ENCODE peak calls at places on chromosomes 5 and 9, in four cellular contexts. One of them, this sample, is unnamed.

GRCh38 chr9:120856700-120857099 is 14.0 kb upstream of the PSMD5 start:
- DNase-seq in suprapubic skin: no peak
- DNase-seq in glomerular endothelial cell: no peak
- DNase-seq in NT2/D1: no peak
- DNase-seq in this sample: no peak

GRCh38 chr5:101678494-101679193 is 617.4 kb downstream of the SLCO4C1 start:
- DNase-seq in glomerular endothelial cell: peak; percentile 37
- DNase-seq in suprapubic skin: no peak
- DNase-seq in NT2/D1: peak; percentile 43
- DNase-seq in this sample: peak; percentile 32

GRCh38 chr5:94969174-94969573 is 315.7 kb downstream of the MCTP1 start:
- DNase-seq in NT2/D1: no peak
- DNase-seq in suprapubic skin: no peak
- DNase-seq in glomerular endothelial cell: no peak
- DNase-seq in this sample: no peak

GRCh38 chr5:83368317-83368716 is 103.2 kb upstream of the VCAN start:
- DNase-seq in glomerular endothelial cell: no peak
- DNase-seq in NT2/D1: no peak
- DNase-seq in suprapubic skin: no peak
- DNase-seq in this sample: peak; percentile 95

GRCh38 chr9:133838859-133839507 is 100.8 kb upstream of the SARDH start:
- DNase-seq in NT2/D1: no peak
- DNase-seq in glomerular endothelial cell: no peak
- DNase-seq in suprapubic skin: no peak
- DNase-seq in this sample: no peak

GRCh38 chr9:37309136-37309535 is 113.4 kb upstream of the GRHPR start:
- DNase-seq in glomerular endothelial cell: no peak
- DNase-seq in NT2/D1: peak; percentile 16
- DNase-seq in suprapubic skin: no peak
- DNase-seq in this sample: peak; percentile 5

GRCh38 chr5:176955895-176956294 is 50.7 kb downstream of the UIMC1 start:
- DNase-seq in suprapubic skin: no peak
- DNase-seq in glomerular endothelial cell: no peak
- DNase-seq in NT2/D1: no peak
- DNase-seq in this sample: peak; percentile 57

GRCh38 chr9:123157216-123157615 is 111.2 kb downstream of the STRBP start:
- DNase-seq in glomerular endothelial cell: no peak
- DNase-seq in NT2/D1: no peak
- DNase-seq in suprapubic skin: no peak
- DNase-seq in this sample: no peak

GRCh38 chr9:93594041-93594756 is 17.8 kb downstream of the PHF2 start:
- DNase-seq in NT2/D1: no peak
- DNase-seq in suprapubic skin: peak; percentile 74
- DNase-seq in glomerular endothelial cell: no peak
- DNase-seq in this sample: no peak

GRCh38 chr5:107853696-107854095 is 183.0 kb upstream of the EFNA5 start:
- DNase-seq in glomerular endothelial cell: no peak
- DNase-seq in NT2/D1: no peak
- DNase-seq in suprapubic skin: no peak
- DNase-seq in this sample: no peak

GRCh38 chr5:16937023-16937379 is 913 bp upstream of the MYO10 start:
- DNase-seq in suprapubic skin: no peak
- DNase-seq in NT2/D1: no peak
- DNase-seq in glomerular endothelial cell: no peak
- DNase-seq in this sample: peak; percentile 87

GRCh38 chr9:76559283-76559682 is 100.3 kb downstream of the GCNT1 start:
- DNase-seq in NT2/D1: no peak
- DNase-seq in glomerular endothelial cell: no peak
- DNase-seq in suprapubic skin: no peak
- DNase-seq in this sample: no peak

GRCh38 chr5:144191998-144192397 is 21.3 kb downstream of the KCTD16 start:
- DNase-seq in suprapubic skin: no peak
- DNase-seq in NT2/D1: no peak
- DNase-seq in glomerular endothelial cell: peak; percentile 84
- DNase-seq in this sample: peak; percentile 75

GRCh38 chr9:129887210-129888084 is 52.2 kb downstream of the USP20 start:
- DNase-seq in suprapubic skin: no peak
- DNase-seq in NT2/D1: no peak
- DNase-seq in glomerular endothelial cell: no peak
- DNase-seq in this sample: no peak

GRCh38 chr9:116027096-116027495 is 126.5 kb upstream of the PAPPA start:
- DNase-seq in glomerular endothelial cell: no peak
- DNase-seq in suprapubic skin: no peak
- DNase-seq in NT2/D1: no peak
- DNase-seq in this sample: peak; percentile 6

GRCh38 chr5:79526493-79526892 is 12.6 kb upstream of the HOMER1 start:
- DNase-seq in glomerular endothelial cell: no peak
- DNase-seq in suprapubic skin: no peak
- DNase-seq in NT2/D1: no peak
- DNase-seq in this sample: no peak

This sample was measured in mammary epithelial cell.